ENCODE peak calls at places on chromosome 15, in ten cellular contexts. W, T, F, N, D, P, I, K, A and Y are unnamed samples.

GRCh38 chr15:84819291-84819768 is 2.2 kb downstream of the ALPK3 start:
- DNase-seq in D (peak; percentile 80), A (no peak), N (no peak), T (peak; percentile 42), P (no peak), W (no peak), F (no peak), I (no peak), K (no peak), Y (no peak)

GRCh38 chr15:29268706-29269484 is 727 bp downstream of the NSMCE3 start:
- DNase-seq in T (peak; percentile 10), W (peak; percentile 81), I (peak; percentile 70), K (peak; percentile 31), F (peak; percentile 34), N (peak; percentile 22), A (peak; percentile 63), D (peak; percentile 59), P (peak; percentile 31), Y (no peak)

GRCh38 chr15:78044407-78045155 is 32.9 kb downstream of the TBC1D2B start:
- DNase-seq in W (no peak), K (no peak), N (no peak), P (no peak), T (no peak), I (peak; percentile 43), D (no peak), F (no peak), A (no peak), Y (no peak)

GRCh38 chr15:48641416-48641815 is 4.1 kb downstream of the FBN1 start:
- DNase-seq in N (no peak), K (peak; percentile 20), F (peak; percentile 65), W (no peak), A (no peak), D (no peak), I (peak; percentile 63), T (no peak), P (no peak), Y (no peak)

GRCh38 chr15:99411234-99411633 is 154.6 kb upstream of the MEF2A start:
- DNase-seq in A (no peak), N (no peak), P (no peak), F (no peak), D (no peak), T (no peak), K (peak; percentile 15), W (no peak), I (no peak), Y (no peak)

GRCh38 chr15:69099976-69100375 is 60.5 kb upstream of the GLCE start:
- DNase-seq in D (no peak), N (no peak), I (no peak), P (no peak), F (no peak), T (no peak), W (no peak), K (no peak), A (no peak), Y (no peak)

GRCh38 chr15:73972984-73973682 is 19.0 kb downstream of the STOML1 start:
- DNase-seq in T (peak; percentile 90), P (peak; percentile 90), I (peak; percentile 84), K (peak; percentile 86), W (peak; percentile 93), N (peak; percentile 92), D (peak; percentile 90), A (peak; percentile 74), F (peak; percentile 82), Y (peak; percentile 86)

GRCh38 chr15:74128785-74129350 is 1.5 kb upstream of the ISLR2 start:
- DNase-seq in T (no peak), N (peak; percentile 48), F (no peak), K (no peak), P (no peak), I (no peak), W (no peak), D (no peak), A (no peak), Y (no peak)

GRCh38 chr15:67126551-67127333 is 61.3 kb downstream of the SMAD3 start:
- DNase-seq in F (no peak), K (no peak), N (no peak), I (no peak), P (no peak), W (no peak), D (no peak), A (no peak), T (no peak), Y (no peak)

GRCh38 chr15:74035121-74035829 is 40.8 kb downstream of the PML start:
- DNase-seq in P (no peak), D (no peak), W (peak; percentile 81), T (no peak), A (no peak), K (no peak), I (no peak), F (no peak), N (no peak), Y (no peak)

GRCh38 chr15:61155741-61156700 is 73.1 kb downstream of the RORA start:
- DNase-seq in D (peak; percentile 70), A (no peak), F (peak; percentile 89), P (no peak), I (no peak), K (no peak), W (no peak), T (no peak), N (no peak), Y (no peak)

GRCh38 chr15:65666257-65666656 is 44.5 kb downstream of the SLC24A1 start:
- DNase-seq in A (no peak), F (peak; percentile 82), T (no peak), K (no peak), N (no peak), W (no peak), D (no peak), I (no peak), P (no peak), Y (no peak)

GRCh38 chr15:33145447-33145846 is 49.1 kb downstream of the FMN1 start:
- DNase-seq in T (no peak), F (no peak), P (no peak), I (no peak), K (no peak), D (no peak), A (no peak), N (no peak), W (no peak), Y (no peak)

GRCh38 chr15:31815411-31816155 is 214.7 kb upstream of the CHRNA7 start:
- DNase-seq in N (no peak), F (no peak), I (no peak), T (no peak), A (no peak), D (no peak), K (no peak), P (no peak), W (no peak), Y (no peak)

GRCh38 chr15:65421360-65422215 is 1.2 kb downstream of the IGDCC4 start:
- DNase-seq in W (peak; percentile 90), F (peak; percentile 66), K (peak; percentile 76), A (no peak), T (peak; percentile 52), N (peak; percentile 94), D (peak; percentile 85), I (peak; percentile 58), P (peak; percentile 96), Y (peak; percentile 62)

GRCh38 chr15:39747326-39747725 is 35.3 kb downstream of the FSIP1 start:
- DNase-seq in A (no peak), K (no peak), D (no peak), F (peak; percentile 76), P (no peak), N (no peak), W (no peak), T (no peak), I (no peak), Y (no peak)

GRCh38 chr15:84981711-84982300 is at the start of gene PDE8A:
- DNase-seq in I (peak; percentile 77), W (no peak), F (peak; percentile 21), D (peak; percentile 79), K (peak; percentile 61), P (peak; percentile 46), T (peak; percentile 62), A (peak; percentile 52), N (peak; percentile 45), Y (peak; percentile 23)

GRCh38 chr15:36428102-36428845 is 151.2 kb upstream of the CDIN1 start:
- DNase-seq in P (no peak), T (no peak), K (no peak), F (peak; percentile 100), D (no peak), W (no peak), N (no peak), A (no peak), I (no peak), Y (no peak)

GRCh38 chr15:29853211-29853987 is 31.1 kb upstream of the TJP1 start:
- DNase-seq in D (no peak), N (no peak), K (no peak), A (no peak), W (no peak), T (no peak), I (no peak), F (no peak), P (no peak), Y (no peak)

GRCh38 chr15:63504247-63504978 is at the start of gene USP3:
- DNase-seq in N (peak; percentile 92), T (peak; percentile 95), K (peak; percentile 91), P (peak; percentile 92), D (peak; percentile 97), I (peak; percentile 98), F (peak; percentile 93), A (peak; percentile 91), W (peak; percentile 98), Y (peak; percentile 92)
- TF ChIP-seq CTCF in N (peak; percentile 52), T (no peak), K (peak; percentile 20), P (no peak), D (peak; percentile 40), I (peak; percentile 21), F (no peak), A (no peak), W (peak; percentile 50), Y (peak; percentile 49)

DNA sequence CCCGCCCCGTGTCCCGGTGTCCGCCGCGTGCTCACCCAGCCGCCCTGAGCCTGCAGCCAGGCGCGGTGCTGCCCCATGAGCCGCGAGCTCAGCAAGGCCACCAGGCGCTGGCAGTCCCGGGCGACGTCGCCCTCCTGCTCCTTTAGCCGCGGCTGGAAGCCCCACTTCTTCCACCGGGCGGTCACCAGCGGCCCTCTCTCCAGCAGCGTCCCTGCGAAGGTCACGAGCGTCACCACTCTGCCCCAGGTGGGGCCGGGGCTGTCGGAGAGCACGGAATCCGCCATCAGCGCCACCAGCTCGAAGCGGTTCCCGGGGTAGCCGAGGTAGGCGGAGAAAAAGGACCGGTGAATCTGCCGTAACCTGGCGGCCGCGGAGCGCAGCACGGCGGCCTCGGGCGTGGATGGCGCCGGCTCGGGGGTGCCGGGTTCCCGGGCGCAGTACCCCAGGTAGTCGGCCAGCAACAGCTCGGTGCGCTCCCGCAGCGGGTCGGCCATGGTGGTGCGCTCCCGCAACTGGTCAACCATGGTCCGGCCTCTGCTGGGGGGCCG is 298 bp downstream of the BCL2L10 start:
- DNase-seq in N (peak; percentile 36), K (peak; percentile 65), P (peak; percentile 66), I (peak; percentile 57), T (peak; percentile 22), D (no peak), W (peak; percentile 84), A (peak; percentile 48), F (no peak), Y (no peak)
- TF ChIP-seq CTCF in N (no peak), K (no peak), P (no peak), I (no peak), T (no peak), D (no peak), W (no peak), A (no peak), F (no peak), Y (no peak)

GRCh38 chr15:76642671-76643070 is 262.5 kb downstream of the SCAPER start:
- DNase-seq in T (no peak), W (no peak), K (no peak), I (peak; percentile 3), P (no peak), N (no peak), F (peak; percentile 7), A (no peak), D (no peak), Y (no peak)
- TF ChIP-seq CTCF in T (peak; percentile 24), W (no peak), K (peak; percentile 19), I (peak; percentile 9), P (peak; percentile 33), N (peak; percentile 54), F (peak; percentile 45), A (no peak), D (peak; percentile 23), Y (peak; percentile 45)

GRCh38 chr15:23823508-23823907 is 136.4 kb upstream of the NDN start:
- DNase-seq in A (no peak), P (peak; percentile 75), T (peak; percentile 25), D (no peak), W (no peak), I (no peak), N (peak; percentile 64), F (no peak), K (no peak), Y (no peak)
- TF ChIP-seq CTCF in A (no peak), P (peak; percentile 28), T (no peak), D (no peak), W (no peak), I (no peak), N (no peak), F (no peak), K (no peak), Y (no peak)